ENCODE peak calls at places on chromosomes 11 and 22, in six cellular contexts. O is AG09319; P is stimulated activated CD4-positive, alpha-beta T cell treated with anti-CD3 and anti-CD28 coated beads, Interleukin-4, amount 100 ng/mL, for 4 hours; V is AG08396; Z is endodermal cell; U is heart left ventricle. J is an unnamed sample.

GRCh38 chr11:9962722-9963121 is 298.8 kb downstream of the SWAP70 start:
- DNase-seq in O (no peak), V (no peak), P (no peak), U (no peak), Z (no peak), J (no peak)

GRCh38 chr11:69178819-69179482 is 23.2 kb downstream of the SMIM38 start:
- DNase-seq in V (no peak), P (no peak), U (no peak), Z (no peak), O (no peak), J (no peak)

GRCh38 chr11:103898577-103899336 is 137.7 kb upstream of the DDI1 start:
- DNase-seq in O (no peak), V (no peak), P (no peak), U (no peak), Z (no peak), J (no peak)

GRCh38 chr22:29339381-29340235 is 24.1 kb upstream of the RASL10A start:
- DNase-seq in P (no peak), Z (no peak), V (no peak), O (no peak), U (no peak), J (no peak)

GRCh38 chr11:111777094-111778046 is 11.2 kb upstream of the PPP2R1B start:
- DNase-seq in P (no peak), Z (no peak), U (no peak), O (peak; percentile 56), V (peak; percentile 63), J (no peak)

GRCh38 chr11:128503231-128503991 is 83.9 kb downstream of the ETS1 start:
- DNase-seq in V (no peak), Z (no peak), O (no peak), P (no peak), U (no peak), J (no peak)

GRCh38 chr11:33723238-33723881 is 12.9 kb downstream of the CD59 start:
- DNase-seq in O (peak; percentile 83), U (peak; percentile 46), V (no peak), Z (peak; percentile 63), P (no peak), J (no peak)

GRCh38 chr11:60840711-60841430 is 1.0 kb upstream of the CCDC86 start:
- DNase-seq in Z (no peak), P (no peak), U (peak; percentile 71), O (peak; percentile 67), V (peak; percentile 85), J (no peak)

GRCh38 chr11:40867991-40868685 is 591.3 kb downstream of the LRRC4C start:
- DNase-seq in P (no peak), U (no peak), V (no peak), Z (no peak), O (no peak), J (no peak)

GRCh38 chr11:121334973-121335711 is 42.6 kb downstream of the SC5D start:
- DNase-seq in V (no peak), U (no peak), O (no peak), P (no peak), Z (no peak), J (no peak)

GRCh38 chr11:123082977-123083376 is 21.0 kb upstream of the HSPA8 start:
- DNase-seq in O (no peak), U (no peak), P (no peak), V (no peak), Z (no peak), J (no peak)

GRCh38 chr11:32087602-32088001 is 3.3 kb upstream of the RCN1 start:
- DNase-seq in O (no peak), V (peak; percentile 67), U (no peak), P (no peak), Z (no peak), J (no peak)

GRCh38 chr11:30585892-30586250 is 282 bp downstream of the MPPED2 start:
- DNase-seq in P (no peak), V (peak; percentile 27), U (peak; percentile 62), O (no peak), Z (no peak), J (peak; percentile 57)

J was measured in WERI-Rb-1.